ENCODE peak calls at places on chromosomes 11 and 22, in four cellular contexts. W is CD8-positive, alpha-beta T cell; O is coronary artery; E is AG10803. F is an unnamed sample.

GRCh38 chr22:36409911-36410756 is 22.4 kb upstream of the MYH9 start:
- DNase-seq in W (peak), O (no peak), E (no peak), F (peak)

GRCh38 chr11:68287419-68287818 is 15.6 kb upstream of the C11orf24 start:
- DNase-seq in W (no peak), O (no peak), E (no peak), F (no peak)

GRCh38 chr11:28457481-28458145 is 349.4 kb downstream of the METTL15 start:
- DNase-seq in W (no peak), O (no peak), E (no peak), F (no peak)

GRCh38 chr11:44823920-44824704 is 97.3 kb downstream of the TSPAN18 start:
- DNase-seq in W (no peak), E (no peak), O (no peak), F (no peak)

GRCh38 chr22:37768273-37768672 is 39.5 kb upstream of the GCAT start:
- DNase-seq in O (no peak), W (no peak), E (no peak), F (no peak)

GRCh38 chr22:27561301-27561820 is 240.2 kb downstream of the MN1 start:
- DNase-seq in E (no peak), W (no peak), O (no peak), F (no peak)

GRCh38 chr22:48781868-48782267 is 1045.8 kb downstream of the BRD1 start:
- DNase-seq in W (no peak), O (no peak), E (no peak), F (no peak)

GRCh38 chr11:64290894-64291745 is at the start of gene KCNK4:
- DNase-seq in E (no peak), O (no peak), W (no peak), F (no peak)

GRCh38 chr11:106943089-106943488 is 75.2 kb downstream of the GUCY1A2 start:
- DNase-seq in E (no peak), W (no peak), O (no peak), F (no peak)

GRCh38 chr11:57815877-57816276 is 54.3 kb downstream of the CTNND1 start:
- DNase-seq in E (no peak), W (no peak), O (no peak), F (no peak)

DNA sequence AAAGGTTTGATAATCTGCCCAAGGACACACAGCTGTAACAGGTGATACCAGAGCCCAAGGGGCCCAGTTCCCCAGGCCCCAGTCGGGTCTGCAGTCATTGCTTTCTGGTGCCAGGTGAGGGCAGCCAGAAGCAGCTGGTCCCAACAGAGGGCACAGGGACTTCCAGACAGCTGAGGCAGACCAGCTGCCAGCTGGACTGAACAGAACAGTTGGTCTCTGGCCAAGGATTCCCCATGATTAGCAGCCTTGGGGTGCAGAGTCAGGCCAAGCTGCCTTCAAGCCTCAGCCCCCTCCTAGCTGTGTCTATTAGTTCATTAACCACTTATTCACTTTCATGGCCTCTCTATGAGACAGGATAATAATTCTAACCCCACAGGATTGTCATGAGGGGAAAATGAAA is 105.5 kb downstream of the RRAS2 start:
- DNase-seq in O (no peak), E (no peak), W (no peak), F (no peak)
- TF ChIP-seq CTCF in O (no peak), E (no peak), W (no peak), F (no peak)

GRCh38 chr11:787084-787675 is 2.7 kb downstream of the CEND1 start:
- DNase-seq in E (no peak), W (no peak), O (no peak), F (no peak)

GRCh38 chr11:786235-787083 is 3.4 kb downstream of the CEND1 start:
- DNase-seq in W (no peak), E (no peak), O (no peak), F (no peak)

GRCh38 chr11:788953-789940 is 643 bp downstream of the CEND1 start:
- DNase-seq in E (no peak), O (no peak), W (no peak), F (no peak)

GRCh38 chr11:789951-790350 is at the start of gene CEND1:
- DNase-seq in E (peak), O (no peak), W (peak), F (no peak)

DNA sequence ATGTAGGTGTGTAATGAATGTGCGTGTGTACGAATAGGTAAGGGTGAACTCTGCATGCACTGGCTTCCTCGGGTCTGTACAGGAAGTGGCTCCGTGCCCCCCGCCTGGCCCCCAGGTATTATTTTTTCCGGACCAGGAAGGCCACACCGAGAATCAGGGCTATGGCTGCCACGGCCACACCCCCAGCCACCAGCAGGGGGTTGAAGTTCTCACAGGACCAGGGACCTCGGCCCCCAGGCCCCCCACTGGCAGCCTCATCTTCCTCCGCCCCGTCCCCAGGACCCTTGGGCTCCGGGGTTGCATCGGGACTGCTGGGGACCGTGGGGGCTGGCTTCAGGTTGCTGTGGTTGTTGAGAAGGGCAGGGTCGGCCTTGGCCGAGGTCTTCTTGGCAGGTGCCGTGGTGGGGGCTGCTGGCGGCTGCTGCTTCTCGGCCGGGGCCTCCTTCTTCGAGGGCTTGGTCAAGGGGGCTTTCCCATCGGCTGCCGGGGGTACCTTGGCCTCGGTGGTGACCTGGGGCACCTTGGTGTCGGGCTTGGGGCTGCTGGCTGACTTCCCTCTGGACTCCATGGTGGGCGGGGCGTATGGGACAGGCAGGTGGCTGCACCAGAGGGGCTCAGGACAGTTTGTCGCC is 1.8 kb downstream of the CEND1 start:
- DNase-seq in O (no peak), E (no peak), W (no peak), F (no peak)
- TF ChIP-seq CTCF in O (no peak), E (no peak), W (no peak), F (no peak)

DNA sequence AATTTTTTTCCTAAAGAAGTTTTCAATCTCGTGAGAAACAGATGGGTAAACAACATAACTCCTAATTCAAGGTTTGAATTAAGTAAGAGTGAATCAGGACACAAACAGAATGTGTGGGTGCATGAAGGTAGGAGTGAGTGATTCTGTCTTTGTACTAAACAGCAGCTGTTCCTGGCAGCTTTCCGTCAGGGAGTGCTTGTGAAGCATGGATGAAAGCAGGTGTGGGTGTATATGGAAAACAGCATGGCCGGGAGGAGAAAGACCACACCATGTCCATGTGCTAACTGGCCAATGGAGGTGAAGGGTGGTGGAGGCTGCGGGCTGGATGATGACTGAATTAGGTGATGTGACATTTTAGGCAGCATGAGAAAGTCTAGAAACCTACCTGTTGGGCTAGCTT is 49.6 kb downstream of the BARX2 start:
- DNase-seq in W (no peak), E (no peak), O (no peak), F (no peak)
- TF ChIP-seq CTCF in W (no peak), E (no peak), O (no peak), F (no peak)

GRCh38 chr11:17933710-17934109 is 79.1 kb downstream of the SERGEF start:
- DNase-seq in W (no peak), E (no peak), O (no peak), F (no peak)

GRCh38 chr11:17930544-17931144 is 82.2 kb downstream of the SERGEF start:
- DNase-seq in E (no peak), O (no peak), W (no peak), F (no peak)

GRCh38 chr11:17931595-17931994 is 81.3 kb downstream of the SERGEF start:
- DNase-seq in E (no peak), O (no peak), W (no peak), F (no peak)

GRCh38 chr11:17934194-17934593 is 78.7 kb downstream of the SERGEF start:
- DNase-seq in O (no peak), W (no peak), E (no peak), F (no peak)

GRCh38 chr11:17932472-17932871 is 80.4 kb downstream of the SERGEF start:
- DNase-seq in O (no peak), W (no peak), E (no peak), F (no peak)
- TF ChIP-seq CTCF in O (no peak), W (no peak), E (no peak), F (no peak)

GRCh38 chr11:12088047-12088481 is 22.3 kb upstream of the MICAL2 start:
- DNase-seq in E (peak), O (peak), W (no peak), F (peak)
- TF ChIP-seq CTCF in E (peak), O (no peak), W (no peak), F (no peak)

DNA sequence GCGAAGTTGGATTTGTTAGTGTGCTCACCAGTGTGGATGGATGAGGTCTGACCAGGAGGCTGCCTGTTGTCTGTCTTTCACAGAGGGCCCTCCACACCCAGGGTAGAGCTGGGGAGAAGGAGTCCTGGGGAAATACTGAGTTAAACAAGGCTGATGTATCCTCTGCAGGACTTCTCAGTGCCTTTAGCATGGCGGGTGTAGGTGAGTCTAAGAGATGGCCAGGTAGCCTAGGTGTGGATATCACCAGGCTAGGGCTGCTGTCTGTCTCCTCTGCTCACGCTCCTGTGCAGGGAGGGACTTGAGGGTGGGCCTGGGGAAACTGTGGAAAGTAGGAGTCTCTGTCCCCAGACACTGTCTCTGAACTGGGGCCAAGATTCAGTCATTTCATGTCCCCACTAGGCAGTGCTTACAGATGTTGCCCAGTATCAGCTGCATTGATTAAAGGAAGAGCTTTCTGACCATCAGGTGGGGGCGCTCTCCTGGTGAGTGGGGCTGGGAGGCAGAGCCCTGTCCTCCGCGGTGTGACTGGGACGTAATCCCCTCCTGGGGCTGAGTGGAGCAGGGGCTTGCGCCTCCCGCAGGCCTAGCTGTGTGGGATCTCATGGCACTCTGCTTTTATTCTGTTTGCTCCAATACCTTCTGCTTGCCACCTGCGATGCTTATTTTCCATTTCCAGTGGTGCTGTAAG is 35.5 kb upstream of the CCDC188 start:
- DNase-seq in O (no peak), W (no peak), E (no peak), F (no peak)
- TF ChIP-seq CTCF in O (no peak), W (no peak), E (no peak), F (no peak)

DNA sequence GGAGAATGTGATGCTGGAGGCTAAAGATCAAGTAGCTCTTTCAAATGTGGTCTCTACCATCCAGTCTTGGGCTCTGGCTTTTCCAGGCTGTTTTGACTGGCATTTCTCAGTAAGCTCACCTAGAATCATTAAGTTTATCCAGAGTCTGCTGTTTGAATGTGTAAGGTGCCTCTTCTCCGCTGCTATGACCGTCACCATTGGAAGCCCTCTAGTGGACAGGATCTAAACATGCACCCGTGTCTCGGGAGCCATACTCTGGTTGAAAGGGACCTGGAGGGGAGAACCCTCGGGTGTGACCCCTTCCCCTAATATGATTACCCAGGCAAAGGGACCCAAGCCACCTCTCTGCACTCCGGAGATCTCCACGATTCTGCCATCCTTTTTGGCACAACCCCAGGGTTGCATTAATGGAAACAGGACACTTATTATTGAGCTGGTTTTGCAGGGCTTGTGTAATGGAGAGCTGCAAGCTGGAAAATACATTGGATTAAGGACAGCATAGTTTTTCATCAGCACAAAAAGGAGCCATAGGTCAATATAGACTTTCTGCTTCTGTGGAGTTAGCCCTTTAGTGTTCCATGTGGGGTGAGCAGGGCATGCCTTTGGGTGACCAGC is 191.0 kb upstream of the LARGE1 start:
- DNase-seq in E (peak), O (no peak), W (peak), F (no peak)
- TF ChIP-seq CTCF in E (peak), O (peak), W (peak), F (peak)

DNA sequence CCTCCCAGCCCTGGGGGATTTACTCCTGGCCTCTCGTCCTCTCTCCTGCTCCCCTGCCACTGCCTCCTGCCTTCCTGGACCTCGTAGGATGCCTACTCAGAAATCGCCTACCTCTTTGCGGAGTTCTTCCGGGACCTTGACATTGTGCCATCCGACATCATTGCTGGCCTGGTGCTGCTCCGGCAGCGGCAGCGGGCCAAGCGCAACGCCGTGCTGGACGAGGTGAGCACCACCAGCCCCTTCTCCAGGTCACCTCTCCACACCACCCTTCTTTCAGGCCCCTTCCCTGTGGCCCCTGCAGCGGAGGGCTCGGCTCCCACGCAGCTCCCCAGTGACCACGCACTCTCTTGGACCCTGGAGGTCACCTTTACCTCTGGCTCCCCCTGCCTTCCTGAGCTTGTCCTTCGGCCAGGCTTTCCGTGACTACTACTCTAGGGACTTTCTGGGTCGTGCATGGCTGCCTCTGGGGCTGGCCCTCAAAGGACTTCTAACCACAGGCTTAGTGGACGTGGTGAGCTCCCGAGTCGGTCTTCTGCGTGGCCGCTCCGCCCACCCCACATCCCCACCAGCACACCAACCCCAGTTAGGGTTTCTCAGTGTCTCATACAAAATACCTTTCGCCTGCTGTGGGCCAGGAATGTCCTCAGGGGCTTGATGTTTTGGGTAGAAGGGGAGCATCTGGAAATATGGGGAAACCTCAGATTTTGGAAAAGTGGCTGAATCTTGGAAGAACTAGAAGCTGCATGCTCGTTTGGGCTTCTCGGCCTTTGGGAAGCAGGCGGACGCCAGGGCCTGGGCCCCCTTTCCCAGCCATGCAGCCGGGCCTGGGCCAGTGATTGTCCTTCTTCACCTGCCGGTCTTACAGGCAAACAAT is 24.1 kb upstream of the MYRF start:
- DNase-seq in W (no peak), O (no peak), E (no peak), F (no peak)
- TF ChIP-seq CTCF in W (no peak), O (no peak), E (no peak), F (no peak)

GRCh38 chr11:889686-890475 is 20.7 kb downstream of the CHID1 start:
- DNase-seq in E (no peak), W (no peak), O (no peak), F (no peak)
- TF ChIP-seq CTCF in E (no peak), W (no peak), O (no peak), F (no peak)

DNA sequence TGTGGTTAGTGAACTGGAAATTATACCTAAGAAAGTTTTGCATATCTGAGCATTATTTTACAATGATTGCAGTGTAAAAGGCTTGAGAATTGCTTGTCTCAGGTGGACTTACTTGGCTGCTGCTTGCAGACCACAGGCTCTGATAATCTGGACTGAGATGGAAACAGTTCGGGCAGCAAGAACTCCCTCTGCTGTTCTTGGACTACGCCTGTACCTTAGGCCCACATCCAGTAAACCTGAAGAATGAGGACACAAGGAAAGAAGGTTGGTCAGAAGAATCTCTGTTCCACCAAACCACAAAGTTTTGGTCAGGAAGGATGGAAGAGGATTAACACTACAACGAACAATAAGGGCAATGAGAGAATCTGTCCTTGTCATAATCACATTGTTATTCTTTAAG is 80.1 kb downstream of the C2CD3 start:
- DNase-seq in O (no peak), W (no peak), E (no peak), F (no peak)
- TF ChIP-seq CTCF in O (no peak), W (no peak), E (peak), F (no peak)

F was measured in natural killer cell.